ENCODE peak calls at places on chromosome 9, in six cellular contexts. I, M, O, F, P and D are unnamed samples.

GRCh38 chr9:69066955-69067354 is 31.4 kb downstream of the FXN start:
- DNase-seq in I (no peak), P (no peak), M (no peak), F (no peak), O (no peak), D (no peak)

GRCh38 chr9:110919609-110920008 is 118.7 kb downstream of the LPAR1 start:
- DNase-seq in F (no peak), I (peak; percentile 99), M (no peak), O (no peak), P (no peak), D (peak; percentile 49)

GRCh38 chr9:129242191-129242953 is 64.3 kb upstream of the IER5L start:
- DNase-seq in O (no peak), F (no peak), I (no peak), P (no peak), M (no peak), D (no peak)

GRCh38 chr9:124345063-124345462 is 70.2 kb downstream of the PSMB7 start:
- DNase-seq in M (no peak), P (no peak), I (no peak), O (no peak), F (peak; percentile 6), D (no peak)

GRCh38 chr9:131999692-132000551 is 79.7 kb downstream of the MED27 start:
- DNase-seq in P (no peak), F (no peak), O (no peak), I (peak; percentile 85), M (no peak), D (no peak)

GRCh38 chr9:7216004-7216821 is 458.4 kb downstream of the KDM4C start:
- DNase-seq in O (peak; percentile 64), F (no peak), I (peak; percentile 81), P (no peak), M (no peak), D (no peak)

GRCh38 chr9:21056931-21057330 is 20.8 kb downstream of the IFNB1 start:
- DNase-seq in M (no peak), P (no peak), O (no peak), F (no peak), I (peak; percentile 69), D (no peak)

GRCh38 chr9:85483214-85483613 is 258.5 kb downstream of the AGTPBP1 start:
- DNase-seq in I (no peak), P (no peak), F (no peak), M (no peak), O (no peak), D (no peak)

GRCh38 chr9:29613773-29614172 is 2040.5 kb upstream of the C9orf72 start:
- DNase-seq in I (no peak), P (no peak), O (no peak), M (no peak), F (no peak), D (no peak)

GRCh38 chr9:93091056-93091452 is 5.0 kb upstream of the CARD19 start:
- DNase-seq in I (no peak), M (no peak), O (no peak), F (no peak), P (no peak), D (no peak)

GRCh38 chr9:126935630-126936029 is 21.0 kb downstream of the RALGPS1 start:
- DNase-seq in M (no peak), O (no peak), F (no peak), I (peak; percentile 32), P (no peak), D (no peak)

GRCh38 chr9:109730228-109730627 is 49.8 kb upstream of the PALM2AKAP2 start:
- DNase-seq in M (no peak), F (no peak), I (no peak), O (no peak), P (no peak), D (no peak)

GRCh38 chr9:4569101-4569500 is 78.8 kb downstream of the SLC1A1 start:
- DNase-seq in P (no peak), F (no peak), O (no peak), M (no peak), I (peak; percentile 12), D (no peak)

GRCh38 chr9:35903049-35903448 is 3.0 kb upstream of the HRCT1 start:
- DNase-seq in F (no peak), P (no peak), M (no peak), I (peak; percentile 75), O (no peak), D (no peak)

GRCh38 chr9:88702985-88703384 is 168.0 kb downstream of the NXNL2 start:
- DNase-seq in P (no peak), M (no peak), O (no peak), F (no peak), I (no peak), D (no peak)

GRCh38 chr9:37104183-37104889 is 16.0 kb upstream of the ZCCHC7 start:
- DNase-seq in F (no peak), P (no peak), O (no peak), M (no peak), I (peak; percentile 90), D (no peak)

GRCh38 chr9:137029058-137029922 is 1.3 kb upstream of the ABCA2 start:
- DNase-seq in P (peak; percentile 87), O (peak; percentile 74), I (peak; percentile 51), F (peak; percentile 57), M (peak; percentile 69), D (peak; percentile 77)

GRCh38 chr9:136565722-136566552 is 20.1 kb upstream of the NOTCH1 start:
- DNase-seq in M (no peak), I (no peak), O (no peak), F (no peak), P (no peak), D (no peak)

GRCh38 chr9:14346826-14347407 is 33.0 kb upstream of the NFIB start:
- DNase-seq in F (no peak), P (no peak), M (no peak), I (no peak), O (no peak), D (no peak)

GRCh38 chr9:134571326-134571871 is 70.2 kb upstream of the COL5A1 start:
- DNase-seq in M (no peak), I (no peak), F (no peak), O (no peak), P (peak; percentile 58), D (peak; percentile 35)

GRCh38 chr9:107976767-107977166 is 487.2 kb upstream of the KLF4 start:
- DNase-seq in F (no peak), M (no peak), I (no peak), P (no peak), O (no peak), D (no peak)

GRCh38 chr9:116002624-116003023 is 151.0 kb upstream of the PAPPA start:
- DNase-seq in I (peak; percentile 73), M (no peak), O (no peak), P (no peak), F (no peak), D (no peak)

GRCh38 chr9:122220673-122221222 is 8.0 kb downstream of the LHX6 start:
- DNase-seq in I (no peak), O (no peak), P (no peak), M (no peak), F (no peak), D (no peak)

GRCh38 chr9:134177624-134178393 is 13.4 kb upstream of the RNU6ATAC start:
- DNase-seq in O (no peak), F (no peak), M (no peak), P (no peak), I (no peak), D (no peak)

GRCh38 chr9:35070823-35071813 is 1.3 kb downstream of the VCP start:
- DNase-seq in M (no peak), P (no peak), O (no peak), I (peak; percentile 47), F (no peak), D (no peak)

GRCh38 chr9:73736266-73736665 is 584.6 kb downstream of the ANXA1 start:
- DNase-seq in O (no peak), F (no peak), I (no peak), P (no peak), M (no peak), D (no peak)

GRCh38 chr9:121985792-121986494 is 107.2 kb downstream of the TTLL11 start:
- DNase-seq in I (no peak), M (no peak), O (no peak), P (no peak), F (no peak), D (no peak)

GRCh38 chr9:81237565-81238231 is 451.6 kb downstream of the TLE1 start:
- DNase-seq in P (no peak), M (no peak), F (no peak), I (no peak), O (no peak), D (no peak)

GRCh38 chr9:99162759-99163364 is 57.9 kb downstream of the TGFBR1 start:
- DNase-seq in F (no peak), I (peak; percentile 65), P (no peak), O (no peak), M (no peak), D (peak; percentile 42)